ENCODE peak calls at places on chromosomes 2 and 18, in five cellular contexts. M is stomach, Z is tibial nerve, A is mammary epithelial cell, H is SJSA1. I is an unnamed sample. For H3K27me3 and H3K9me3, the result is how much of the 10 kb centered on the place peaks cover.

GRCh38 chr2:223626713-223627112 is 24.6 kb upstream of the SCG2 start:
- DNase-seq in M (no peak), Z (no peak), A (peak), H (no peak), I (no peak)

GRCh38 chr2:233829193-233830110 is 24.9 kb downstream of the HJURP start:
- DNase-seq in M (peak), Z (no peak), A (no peak), H (peak), I (no peak)

GRCh38 chr2:33588246-33588645 is 10.9 kb downstream of the FAM98A start:
- DNase-seq in M (no peak), Z (no peak), A (no peak), H (no peak), I (no peak)

GRCh38 chr18:9147440-9148238 is 11.1 kb downstream of the ANKRD12 start:
- DNase-seq in M (no peak), Z (peak), A (peak), H (no peak), I (no peak)

GRCh38 chr2:96970910-96971309 is 15.5 kb downstream of the FAM178B start:
- DNase-seq in M (no peak), Z (no peak), A (no peak), H (no peak), I (no peak)

GRCh38 chr2:239288951-239289481 is 111.8 kb downstream of the HDAC4 start:
- DNase-seq in M (no peak), Z (no peak), A (no peak), H (no peak), I (peak)

GRCh38 chr2:225512873-225513580 is 113.5 kb downstream of the NYAP2 start:
- DNase-seq in M (no peak), Z (no peak), A (no peak), H (no peak), I (no peak)

GRCh38 chr18:67596003-67596402 is 79.5 kb upstream of the DSEL start:
- DNase-seq in M (no peak), Z (no peak), A (no peak), H (no peak), I (no peak)

GRCh38 chr18:79606621-79607331 is 72.8 kb upstream of the CTDP1 start:
- DNase-seq in M (no peak), Z (no peak), A (no peak), H (no peak), I (peak)

GRCh38 chr18:12099160-12099559 is 5.5 kb downstream of the ANKRD62 start:
- DNase-seq in M (no peak), Z (no peak), A (no peak), H (no peak), I (no peak)

GRCh38 chr2:85277416-85278158 is 50.2 kb downstream of the TGOLN2 start:
- DNase-seq in M (no peak), Z (peak), A (peak), H (peak), I (no peak)

GRCh38 chr2:27211241-27211942 is 449 bp upstream of the ATRAID start:
- DNase-seq in M (peak), Z (peak), A (no peak), H (no peak), I (no peak)

GRCh38 chr2:70248810-70249438 is 496 bp upstream of the TIA1 start:
- DNase-seq in M (peak), Z (peak), A (no peak), H (peak), I (peak)

GRCh38 chr2:204110250-204111183 is 174.0 kb downstream of the ICOS start:
- DNase-seq in M (peak), Z (peak), A (no peak), H (peak), I (no peak)

GRCh38 chr2:86790134-86790827 is 432 bp downstream of the CD8A start:
- DNase-seq in M (no peak), Z (no peak), A (peak), H (no peak), I (no peak)

GRCh38 chr2:239326831-239327535 is 73.8 kb downstream of the HDAC4 start:
- DNase-seq in M (no peak), Z (no peak), A (peak), H (peak), I (no peak)

GRCh38 chr2:55063713-55064323 is 13.6 kb upstream of the RTN4 start:
- DNase-seq in M (no peak), Z (no peak), A (no peak), H (no peak), I (no peak)

GRCh38 chr18:12005542-12006487 is 24.5 kb downstream of the IMPA2 start:
- DNase-seq in M (no peak), Z (no peak), A (peak), H (no peak), I (no peak)

GRCh38 chr2:172103471-172104292 is 982 bp upstream of the DLX2 start:
- DNase-seq in M (peak), Z (peak), A (peak), H (peak), I (peak)

GRCh38 chr2:64722645-64723044 is 68.9 kb upstream of the SERTAD2 start:
- DNase-seq in M (no peak), Z (no peak), A (no peak), H (no peak), I (no peak)

GRCh38 chr18:23115683-23116096 is 19.6 kb upstream of the CABLES1 start:
- DNase-seq in M (no peak), Z (no peak), A (peak), H (peak), I (no peak)

GRCh38 chr2:100561191-100561590 is 1.6 kb upstream of the PDCL3 start:
- DNase-seq in M (no peak), Z (no peak), A (no peak), H (no peak), I (no peak)

GRCh38 chr2:37833420-37833819 is 91.7 kb upstream of the RMDN2 start:
- DNase-seq in M (no peak), Z (no peak), A (peak), H (peak), I (no peak)

GRCh38 chr2:29916571-29916970 is 4.8 kb downstream of the ALK start:
- DNase-seq in M (no peak), Z (no peak), A (no peak), H (no peak), I (no peak)

GRCh38 chr2:77862120-77862519 is 339.9 kb upstream of the LRRTM4 start:
- DNase-seq in M (no peak), Z (no peak), A (no peak), H (no peak), I (no peak)

GRCh38 chr2:60483400-60483799 is 70.1 kb downstream of the BCL11A start:
- DNase-seq in M (no peak), Z (no peak), A (no peak), H (no peak), I (no peak)

GRCh38 chr2:27871805-27872204 is 18.4 kb downstream of the RBKS start:
- DNase-seq in M (no peak), Z (no peak), A (no peak), H (no peak), I (no peak)

GRCh38 chr2:207719008-207719407 is 7.6 kb downstream of the CCNYL1 start:
- DNase-seq in M (no peak), Z (no peak), A (no peak), H (no peak), I (no peak)

GRCh38 chr2:238439093-238439849 is 12.5 kb downstream of the ASB1 start:
- DNase-seq in M (peak), Z (no peak), A (peak), H (peak), I (no peak)

GRCh38 chr2:67612576-67612981 is 215.4 kb downstream of the ETAA1 start:
- DNase-seq in M (no peak), Z (no peak), A (no peak), H (no peak), I (no peak)

GRCh38 chr2:231187736-231188505 is 10.5 kb upstream of the ARMC9 start:
- DNase-seq in M (peak), Z (no peak), A (no peak), H (peak), I (peak)

GRCh38 chr2:157625311-157625710 is 3.4 kb downstream of the ACVR1C start:
- DNase-seq in M (no peak), Z (no peak), A (no peak), H (no peak), I (no peak)

GRCh38 chr2:109545828-109546713 is 67.7 kb downstream of the SEPTIN10 start:
- DNase-seq in M (peak), Z (peak), A (peak), H (peak), I (peak)

GRCh38 chr2:112182581-112183034 is 44.4 kb downstream of the FBLN7 start:
- DNase-seq in M (no peak), Z (no peak), A (no peak), H (no peak), I (no peak)

GRCh38 chr2:165064743-165065142 is 109.4 kb upstream of the SLC38A11 start:
- DNase-seq in M (no peak), Z (no peak), A (no peak), H (no peak), I (no peak)

GRCh38 chr2:41827354-41827971 is 220.4 kb upstream of the PKDCC start:
- DNase-seq in M (no peak), Z (no peak), A (no peak), H (no peak), I (no peak)

DNA sequence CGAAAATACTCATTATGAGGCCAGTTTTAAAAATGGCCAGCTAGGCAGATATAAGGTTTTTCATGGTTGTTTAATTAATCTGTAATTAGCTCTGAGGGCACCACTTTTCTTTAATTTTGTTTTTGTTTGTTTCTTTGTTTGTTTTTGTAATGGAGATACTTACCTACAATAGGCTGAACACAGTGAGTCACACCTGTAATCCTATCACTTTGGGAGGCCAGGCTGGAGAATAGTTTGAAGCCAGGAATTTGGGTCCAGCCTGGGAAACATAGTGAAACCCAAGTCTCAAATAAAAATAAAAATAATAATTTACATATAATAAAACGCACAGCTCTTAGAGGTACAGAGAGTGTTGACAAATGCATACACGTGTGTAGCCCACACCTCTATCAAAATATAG is 56.8 kb upstream of the MSH2 start:
- DNase-seq in M (no peak), Z (no peak), A (no peak), H (no peak), I (no peak)
- H3K27ac ChIP-seq in M (peak), Z (no peak), A (no peak), H (no peak), I (no peak)

GRCh38 chr2:119546446-119546765 is 2.2 kb downstream of the CFAP221 start:
- DNase-seq in M (no peak), Z (no peak), A (no peak), H (no peak), I (no peak)
- H3K27me3 ChIP-seq in M (under half), Z (under half), A (under half), H (under half), I (under half)

DNA sequence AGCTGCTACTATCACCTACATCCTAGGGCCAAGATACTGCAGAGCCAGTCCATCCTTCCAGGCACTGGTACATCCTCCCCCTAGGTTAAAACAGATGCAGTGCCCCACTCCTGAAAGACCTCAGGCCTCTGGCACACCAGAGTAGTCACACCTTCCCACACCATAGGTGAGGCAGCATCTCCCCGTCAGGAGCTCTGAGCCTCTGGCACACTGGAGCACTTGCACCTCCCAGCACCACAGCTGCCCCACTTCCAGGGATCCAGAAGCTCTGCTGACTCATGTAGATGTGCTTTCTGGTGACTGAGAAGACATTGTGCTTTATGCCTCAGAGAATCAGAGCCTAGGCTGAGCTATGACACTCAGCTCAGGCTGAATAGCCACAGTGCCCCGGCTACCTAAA is 138.4 kb upstream of the COL3A1 start:
- DNase-seq in M (no peak), Z (no peak), A (no peak), H (no peak), I (no peak)
- H3K9me3 ChIP-seq in M (under half), Z (under half), A (under half), H (under half), I (under half)

GRCh38 chr2:215707608-215708007 is 271.7 kb upstream of the FN1 start:
- DNase-seq in M (no peak), Z (no peak), A (no peak), H (no peak), I (no peak)

GRCh38 chr2:215712219-215712849 is 276.5 kb upstream of the FN1 start:
- DNase-seq in M (no peak), Z (no peak), A (peak), H (no peak), I (no peak)

GRCh38 chr2:215713393-215713792 is 277.5 kb upstream of the FN1 start:
- DNase-seq in M (no peak), Z (no peak), A (peak), H (no peak), I (no peak)

GRCh38 chr2:215712850-215713230 is 277.0 kb upstream of the FN1 start:
- DNase-seq in M (no peak), Z (no peak), A (no peak), H (no peak), I (no peak)

DNA sequence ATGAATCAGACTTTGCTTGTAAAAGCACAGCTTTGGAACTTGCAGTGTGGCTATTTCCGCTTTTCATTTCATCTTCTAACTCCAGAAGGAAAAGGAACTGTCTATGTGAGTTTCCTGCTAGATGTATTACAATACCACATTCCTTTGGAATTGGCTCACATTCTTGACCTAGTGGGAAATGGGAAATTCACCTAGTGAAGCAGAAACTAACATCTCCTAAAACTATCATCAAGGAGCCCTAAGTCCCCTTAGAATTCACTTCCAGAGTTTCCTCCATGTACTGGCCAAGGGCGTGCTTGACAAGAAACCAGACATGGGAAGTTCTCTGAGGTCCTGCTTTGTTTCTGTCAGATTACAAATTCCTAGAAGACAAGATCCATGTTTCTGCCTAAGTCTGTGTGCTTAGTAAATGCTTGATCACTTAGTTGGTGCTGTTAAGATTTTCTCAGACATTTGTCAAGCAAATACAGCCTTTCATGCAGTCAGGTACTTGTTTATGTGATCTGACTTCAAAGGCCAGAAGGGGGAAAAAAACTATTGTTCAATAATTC is 275.7 kb upstream of the FN1 start:
- DNase-seq in M (no peak), Z (no peak), A (peak), H (peak), I (no peak)
- H3K27ac ChIP-seq in M (no peak), Z (peak), A (peak), H (peak), I (peak)

DNA sequence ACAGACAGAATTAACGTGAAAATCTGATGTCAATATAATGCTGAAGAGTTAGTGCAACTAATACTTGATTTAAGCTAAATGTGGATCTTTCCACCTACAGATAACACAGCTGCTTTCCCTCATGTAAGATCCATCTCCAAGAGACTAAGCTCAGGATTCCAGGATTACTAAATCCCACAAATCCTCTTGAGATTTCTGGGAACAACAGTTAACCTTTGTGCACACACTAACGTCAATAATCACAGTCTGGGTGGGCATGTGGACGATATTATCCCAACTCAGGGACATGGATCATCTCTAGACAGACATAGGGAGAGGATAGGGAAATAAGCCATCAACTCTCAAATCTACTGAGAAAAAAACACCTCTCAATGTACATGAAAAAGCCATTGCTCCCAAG is 432.6 kb downstream of the SATB2 start:
- DNase-seq in M (no peak), Z (no peak), A (no peak), H (no peak), I (no peak)
- H3K27me3 ChIP-seq in M (under half), Z (under half), A (under half), H (under half), I (under half)

GRCh38 chr2:125942585-125943424 is 713.2 kb upstream of the GYPC start:
- DNase-seq in M (no peak), Z (no peak), A (no peak), H (no peak), I (no peak)
- H3K9me3 ChIP-seq in M (under half), Z (under half), A (under half), H (under half), I (under half)